ENCODE peak calls at places on chromosomes 3 and 15, in nine cellular contexts. One of them, this sample, is unnamed.

GRCh38 chr3:23474580-23475357 is 271.6 kb downstream of the UBE2E2 start:
- DNase-seq in foreskin fibroblast: no peak
- DNase-seq in NCI-H1417 treated with DMSO at 0.1 percent for 48 hours: no peak
- DNase-seq in activated naive CD4-positive, alpha-beta T cell: no peak
- DNase-seq in T-helper 2 cell: no peak
- DNase-seq in dermis blood vessel endothelial cell: no peak
- DNase-seq in heart right ventricle: no peak
- DNase-seq in hepatic stellate cell: no peak
- DNase-seq in T-helper 9 cell: no peak
- DNase-seq in this sample: no peak

GRCh38 chr15:51576911-51577500 is 45.6 kb downstream of the DMXL2 start:
- DNase-seq in NCI-H1417 treated with DMSO at 0.1 percent for 48 hours: no peak
- DNase-seq in T-helper 9 cell: no peak
- DNase-seq in hepatic stellate cell: no peak
- DNase-seq in heart right ventricle: no peak
- DNase-seq in T-helper 2 cell: no peak
- DNase-seq in dermis blood vessel endothelial cell: no peak
- DNase-seq in foreskin fibroblast: peak
- DNase-seq in activated naive CD4-positive, alpha-beta T cell: no peak
- DNase-seq in this sample: peak

GRCh38 chr15:41985236-41986160 is 13.1 kb upstream of the EHD4 start:
- DNase-seq in hepatic stellate cell: no peak
- DNase-seq in activated naive CD4-positive, alpha-beta T cell: no peak
- DNase-seq in NCI-H1417 treated with DMSO at 0.1 percent for 48 hours: no peak
- DNase-seq in foreskin fibroblast: no peak
- DNase-seq in heart right ventricle: no peak
- DNase-seq in dermis blood vessel endothelial cell: no peak
- DNase-seq in T-helper 9 cell: no peak
- DNase-seq in T-helper 2 cell: no peak
- DNase-seq in this sample: no peak

GRCh38 chr3:124142389-124142970 is 150.6 kb upstream of the ROPN1 start:
- DNase-seq in T-helper 2 cell: no peak
- DNase-seq in NCI-H1417 treated with DMSO at 0.1 percent for 48 hours: no peak
- DNase-seq in dermis blood vessel endothelial cell: no peak
- DNase-seq in foreskin fibroblast: no peak
- DNase-seq in activated naive CD4-positive, alpha-beta T cell: no peak
- DNase-seq in T-helper 9 cell: no peak
- DNase-seq in heart right ventricle: no peak
- DNase-seq in hepatic stellate cell: no peak
- DNase-seq in this sample: no peak

GRCh38 chr15:89009080-89009479 is 79.2 kb upstream of the ABHD2 start:
- DNase-seq in hepatic stellate cell: no peak
- DNase-seq in dermis blood vessel endothelial cell: no peak
- DNase-seq in activated naive CD4-positive, alpha-beta T cell: no peak
- DNase-seq in heart right ventricle: no peak
- DNase-seq in foreskin fibroblast: no peak
- DNase-seq in T-helper 9 cell: no peak
- DNase-seq in NCI-H1417 treated with DMSO at 0.1 percent for 48 hours: no peak
- DNase-seq in T-helper 2 cell: no peak
- DNase-seq in this sample: no peak

GRCh38 chr3:51637941-51638471 is 33.0 kb upstream of the TEX264 start:
- DNase-seq in T-helper 2 cell: peak
- DNase-seq in dermis blood vessel endothelial cell: peak
- DNase-seq in foreskin fibroblast: peak
- DNase-seq in hepatic stellate cell: peak
- DNase-seq in T-helper 9 cell: no peak
- DNase-seq in activated naive CD4-positive, alpha-beta T cell: no peak
- DNase-seq in NCI-H1417 treated with DMSO at 0.1 percent for 48 hours: no peak
- DNase-seq in heart right ventricle: no peak
- DNase-seq in this sample: peak

GRCh38 chr15:32652178-32652577 is 10.7 kb downstream of the SCG5 start:
- DNase-seq in T-helper 9 cell: no peak
- DNase-seq in dermis blood vessel endothelial cell: no peak
- DNase-seq in NCI-H1417 treated with DMSO at 0.1 percent for 48 hours: no peak
- DNase-seq in activated naive CD4-positive, alpha-beta T cell: no peak
- DNase-seq in heart right ventricle: no peak
- DNase-seq in T-helper 2 cell: no peak
- DNase-seq in foreskin fibroblast: no peak
- DNase-seq in hepatic stellate cell: no peak
- DNase-seq in this sample: no peak

GRCh38 chr3:53152316-53152715 is 8.7 kb upstream of the PRKCD start:
- DNase-seq in activated naive CD4-positive, alpha-beta T cell: no peak
- DNase-seq in hepatic stellate cell: no peak
- DNase-seq in T-helper 9 cell: no peak
- DNase-seq in foreskin fibroblast: no peak
- DNase-seq in T-helper 2 cell: no peak
- DNase-seq in heart right ventricle: no peak
- DNase-seq in dermis blood vessel endothelial cell: no peak
- DNase-seq in NCI-H1417 treated with DMSO at 0.1 percent for 48 hours: no peak
- DNase-seq in this sample: no peak

GRCh38 chr15:28098360-28098765 is 752 bp downstream of the OCA2 start:
- DNase-seq in foreskin fibroblast: no peak
- DNase-seq in T-helper 9 cell: no peak
- DNase-seq in hepatic stellate cell: no peak
- DNase-seq in NCI-H1417 treated with DMSO at 0.1 percent for 48 hours: no peak
- DNase-seq in activated naive CD4-positive, alpha-beta T cell: no peak
- DNase-seq in heart right ventricle: no peak
- DNase-seq in T-helper 2 cell: peak
- DNase-seq in dermis blood vessel endothelial cell: no peak
- DNase-seq in this sample: no peak

GRCh38 chr3:195893121-195893449 is 15.3 kb downstream of the TNK2 start:
- DNase-seq in hepatic stellate cell: no peak
- DNase-seq in heart right ventricle: peak
- DNase-seq in T-helper 9 cell: no peak
- DNase-seq in NCI-H1417 treated with DMSO at 0.1 percent for 48 hours: no peak
- DNase-seq in activated naive CD4-positive, alpha-beta T cell: no peak
- DNase-seq in T-helper 2 cell: no peak
- DNase-seq in dermis blood vessel endothelial cell: no peak
- DNase-seq in foreskin fibroblast: no peak
- DNase-seq in this sample: no peak

GRCh38 chr15:34084086-34084485 is 17.6 kb downstream of the EMC7 start:
- DNase-seq in NCI-H1417 treated with DMSO at 0.1 percent for 48 hours: no peak
- DNase-seq in foreskin fibroblast: peak
- DNase-seq in hepatic stellate cell: no peak
- DNase-seq in activated naive CD4-positive, alpha-beta T cell: no peak
- DNase-seq in T-helper 9 cell: no peak
- DNase-seq in T-helper 2 cell: no peak
- DNase-seq in heart right ventricle: no peak
- DNase-seq in dermis blood vessel endothelial cell: no peak
- DNase-seq in this sample: no peak

GRCh38 chr3:32569540-32570425 is 875 bp downstream of the DYNC1LI1 start:
- DNase-seq in NCI-H1417 treated with DMSO at 0.1 percent for 48 hours: no peak
- DNase-seq in T-helper 2 cell: peak
- DNase-seq in foreskin fibroblast: peak
- DNase-seq in hepatic stellate cell: peak
- DNase-seq in T-helper 9 cell: peak
- DNase-seq in dermis blood vessel endothelial cell: peak
- DNase-seq in heart right ventricle: peak
- DNase-seq in activated naive CD4-positive, alpha-beta T cell: no peak
- DNase-seq in this sample: no peak

GRCh38 chr3:112230033-112230432 is 64.0 kb downstream of the SLC9C1 start:
- DNase-seq in heart right ventricle: no peak
- DNase-seq in T-helper 9 cell: no peak
- DNase-seq in foreskin fibroblast: no peak
- DNase-seq in activated naive CD4-positive, alpha-beta T cell: no peak
- DNase-seq in hepatic stellate cell: no peak
- DNase-seq in T-helper 2 cell: no peak
- DNase-seq in NCI-H1417 treated with DMSO at 0.1 percent for 48 hours: no peak
- DNase-seq in dermis blood vessel endothelial cell: no peak
- DNase-seq in this sample: no peak

GRCh38 chr3:52453496-52454234 is at the start of gene TNNC1:
- DNase-seq in NCI-H1417 treated with DMSO at 0.1 percent for 48 hours: no peak
- DNase-seq in T-helper 2 cell: no peak
- DNase-seq in T-helper 9 cell: no peak
- DNase-seq in heart right ventricle: peak
- DNase-seq in foreskin fibroblast: no peak
- DNase-seq in dermis blood vessel endothelial cell: no peak
- DNase-seq in hepatic stellate cell: no peak
- DNase-seq in activated naive CD4-positive, alpha-beta T cell: no peak
- DNase-seq in this sample: no peak

GRCh38 chr15:31591908-31592307 is 265.3 kb downstream of the KLF13 start:
- DNase-seq in hepatic stellate cell: no peak
- DNase-seq in heart right ventricle: no peak
- DNase-seq in activated naive CD4-positive, alpha-beta T cell: no peak
- DNase-seq in NCI-H1417 treated with DMSO at 0.1 percent for 48 hours: no peak
- DNase-seq in dermis blood vessel endothelial cell: no peak
- DNase-seq in T-helper 2 cell: no peak
- DNase-seq in foreskin fibroblast: no peak
- DNase-seq in T-helper 9 cell: no peak
- DNase-seq in this sample: no peak

This sample was measured in iris pigment epithelial cell.